ENCODE peak calls at places on chromosome 17, in five cellular contexts. One of them, this sample, is unnamed.

GRCh38 chr17:13102477-13102876 is 84.7 kb upstream of the ELAC2 start:
- DNase-seq in GM12878: no peak
- DNase-seq in H1: no peak
- DNase-seq in HEK293T: no peak
- DNase-seq in HepG2: no peak
- DNase-seq in this sample: no peak

GRCh38 chr17:11279776-11280344 is 38.8 kb downstream of the SHISA6 start:
- DNase-seq in GM12878: no peak
- DNase-seq in H1: no peak
- DNase-seq in HEK293T: no peak
- DNase-seq in HepG2: no peak
- DNase-seq in this sample: no peak

GRCh38 chr17:80882926-80883685 is 108.5 kb upstream of the CHMP6 start:
- DNase-seq in GM12878: no peak
- DNase-seq in H1: no peak
- DNase-seq in HEK293T: no peak
- DNase-seq in HepG2: no peak
- DNase-seq in this sample: no peak

GRCh38 chr17:27367121-27367981 is 73.4 kb downstream of the WSB1 start:
- DNase-seq in GM12878: no peak
- DNase-seq in H1: no peak
- DNase-seq in HEK293T: no peak
- DNase-seq in HepG2: no peak
- DNase-seq in this sample: no peak

GRCh38 chr17:75084039-75084660 is 3.6 kb upstream of the SLC16A5 start:
- DNase-seq in GM12878: no peak
- DNase-seq in H1: no peak
- DNase-seq in HEK293T: no peak
- DNase-seq in HepG2: peak
- DNase-seq in this sample: no peak

GRCh38 chr17:40443196-40443987 is at the start of gene IGFBP4:
- DNase-seq in GM12878: no peak
- DNase-seq in H1: peak
- DNase-seq in HEK293T: peak
- DNase-seq in HepG2: peak
- DNase-seq in this sample: no peak

GRCh38 chr17:21288581-21289017 is 4.1 kb downstream of the MAP2K3 start:
- DNase-seq in GM12878: peak
- DNase-seq in H1: no peak
- DNase-seq in HEK293T: no peak
- DNase-seq in HepG2: no peak
- DNase-seq in this sample: no peak

GRCh38 chr17:17519886-17520285 is 23.7 kb upstream of the RASD1 start:
- DNase-seq in GM12878: no peak
- DNase-seq in H1: no peak
- DNase-seq in HEK293T: no peak
- DNase-seq in HepG2: no peak
- DNase-seq in this sample: no peak

GRCh38 chr17:58242171-58242784 is 3.9 kb downstream of the LPO start:
- DNase-seq in GM12878: no peak
- DNase-seq in H1: no peak
- DNase-seq in HEK293T: no peak
- DNase-seq in HepG2: no peak
- DNase-seq in this sample: no peak

GRCh38 chr17:27079660-27080059 is 214.3 kb upstream of the WSB1 start:
- DNase-seq in GM12878: no peak
- DNase-seq in H1: no peak
- DNase-seq in HEK293T: no peak
- DNase-seq in HepG2: no peak
- DNase-seq in this sample: no peak

GRCh38 chr17:72751746-72752145 is 340.7 kb downstream of the SLC39A11 start:
- DNase-seq in GM12878: no peak
- DNase-seq in H1: no peak
- DNase-seq in HEK293T: no peak
- DNase-seq in HepG2: no peak
- DNase-seq in this sample: no peak

GRCh38 chr17:1829579-1830257 is at the start of the genes RPA1 and SMYD4:
- DNase-seq in GM12878: peak
- DNase-seq in H1: peak
- DNase-seq in HEK293T: peak
- DNase-seq in HepG2: peak
- DNase-seq in this sample: peak

GRCh38 chr17:60463157-60463820 is 41.0 kb downstream of the CHCT1 start:
- DNase-seq in GM12878: no peak
- DNase-seq in H1: no peak
- DNase-seq in HEK293T: no peak
- DNase-seq in HepG2: no peak
- DNase-seq in this sample: no peak

GRCh38 chr17:8985054-8985701 is 19.7 kb upstream of the PIK3R5 start:
- DNase-seq in GM12878: no peak
- DNase-seq in H1: no peak
- DNase-seq in HEK293T: no peak
- DNase-seq in HepG2: no peak
- DNase-seq in this sample: no peak

GRCh38 chr17:59366040-59366757 is 34.7 kb downstream of the YPEL2 start:
- DNase-seq in GM12878: no peak
- DNase-seq in H1: peak
- DNase-seq in HEK293T: no peak
- DNase-seq in HepG2: peak
- DNase-seq in this sample: peak

GRCh38 chr17:61412860-61413653 is 13.4 kb downstream of the TBX2 start:
- DNase-seq in GM12878: no peak
- DNase-seq in H1: no peak
- DNase-seq in HEK293T: no peak
- DNase-seq in HepG2: peak
- DNase-seq in this sample: no peak

GRCh38 chr17:54945246-54945645 is 23.2 kb downstream of the COX11 start:
- DNase-seq in GM12878: no peak
- DNase-seq in H1: no peak
- DNase-seq in HEK293T: no peak
- DNase-seq in HepG2: no peak
- DNase-seq in this sample: no peak

GRCh38 chr17:69959291-69959690 is 115.7 kb upstream of the KCNJ16 start:
- DNase-seq in GM12878: no peak
- DNase-seq in H1: no peak
- DNase-seq in HEK293T: no peak
- DNase-seq in HepG2: no peak
- DNase-seq in this sample: no peak

GRCh38 chr17:81470270-81470943 is 42.2 kb downstream of the ACTG1 start:
- DNase-seq in GM12878: no peak
- DNase-seq in H1: no peak
- DNase-seq in HEK293T: no peak
- DNase-seq in HepG2: no peak
- DNase-seq in this sample: no peak

GRCh38 chr17:67629963-67630320 is 87.8 kb upstream of the NOL11 start:
- DNase-seq in GM12878: no peak
- DNase-seq in H1: no peak
- DNase-seq in HEK293T: peak
- DNase-seq in HepG2: peak
- DNase-seq in this sample: no peak

GRCh38 chr17:73639322-73639721 is 4.9 kb downstream of the SDK2 start:
- DNase-seq in GM12878: no peak
- DNase-seq in H1: no peak
- DNase-seq in HEK293T: no peak
- DNase-seq in HepG2: no peak
- DNase-seq in this sample: no peak

GRCh38 chr17:59165933-59166342 is 10.4 kb downstream of the PRR11 start:
- DNase-seq in GM12878: peak
- DNase-seq in H1: peak
- DNase-seq in HEK293T: peak
- DNase-seq in HepG2: peak
- DNase-seq in this sample: peak

GRCh38 chr17:45287526-45288264 is 25.8 kb upstream of the SPATA32 start:
- DNase-seq in GM12878: no peak
- DNase-seq in H1: no peak
- DNase-seq in HEK293T: no peak
- DNase-seq in HepG2: no peak
- DNase-seq in this sample: no peak

GRCh38 chr17:37766951-37767350 is 22.1 kb upstream of the HNF1B start:
- DNase-seq in GM12878: no peak
- DNase-seq in H1: no peak
- DNase-seq in HEK293T: no peak
- DNase-seq in HepG2: no peak
- DNase-seq in this sample: no peak

GRCh38 chr17:38352245-38353083 is 820 bp downstream of the SOCS7 start:
- DNase-seq in GM12878: no peak
- DNase-seq in H1: peak
- DNase-seq in HEK293T: peak
- DNase-seq in HepG2: no peak
- DNase-seq in this sample: no peak

GRCh38 chr17:8001976-8002645 is at the start of gene GUCY2D:
- DNase-seq in GM12878: no peak
- DNase-seq in H1: no peak
- DNase-seq in HEK293T: no peak
- DNase-seq in HepG2: no peak
- DNase-seq in this sample: no peak

GRCh38 chr17:44931376-44931775 is 16.1 kb upstream of the GFAP start:
- DNase-seq in GM12878: no peak
- DNase-seq in H1: no peak
- DNase-seq in HEK293T: no peak
- DNase-seq in HepG2: no peak
- DNase-seq in this sample: no peak

GRCh38 chr17:8954339-8954738 is 11.2 kb downstream of the PIK3R5 start:
- DNase-seq in GM12878: no peak
- DNase-seq in H1: no peak
- DNase-seq in HEK293T: no peak
- DNase-seq in HepG2: no peak
- DNase-seq in this sample: peak

GRCh38 chr17:17910060-17910459 is 62.1 kb downstream of the TOM1L2 start:
- DNase-seq in GM12878: no peak
- DNase-seq in H1: no peak
- DNase-seq in HEK293T: no peak
- DNase-seq in HepG2: no peak
- DNase-seq in this sample: no peak

DNA sequence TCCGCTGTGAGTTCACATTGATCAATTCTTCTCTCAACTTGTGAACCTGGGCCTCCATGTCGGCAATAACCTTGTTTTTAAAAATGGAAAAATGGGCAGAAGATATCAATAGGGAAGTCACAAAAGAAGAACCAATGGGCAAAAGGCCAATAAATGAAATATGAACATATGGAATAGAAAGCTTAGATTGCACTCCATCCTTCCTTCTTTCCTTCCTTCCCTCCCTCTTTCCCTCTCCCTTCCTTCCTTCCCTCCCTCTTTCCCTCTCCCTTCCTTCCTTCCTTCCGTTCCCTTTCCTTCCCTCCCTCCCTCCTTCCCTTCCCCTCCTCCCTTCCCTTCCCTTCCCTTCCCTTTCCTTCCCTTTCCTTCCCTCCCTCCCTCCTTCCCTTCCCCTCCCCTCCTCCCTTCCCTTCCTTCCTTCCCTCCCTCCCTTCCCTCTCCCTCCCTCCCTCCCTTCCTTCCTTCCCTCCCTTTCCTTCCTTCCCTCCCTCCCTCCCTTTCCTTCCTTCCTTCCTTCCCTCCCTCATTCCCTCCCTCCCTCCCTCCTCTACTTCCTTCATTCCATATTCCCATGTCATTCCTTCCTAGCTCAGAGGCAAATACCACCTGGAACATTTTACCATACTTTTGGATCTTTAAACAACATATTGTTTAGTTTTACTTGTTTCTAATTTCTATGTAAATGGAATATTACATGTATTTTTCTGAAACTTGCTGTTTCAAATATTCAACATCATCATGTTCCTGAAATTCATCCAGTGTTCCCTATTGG is 290.7 kb upstream of the AXIN2 start:
- DNase-seq in GM12878: no peak
- DNase-seq in H1: no peak
- DNase-seq in HEK293T: no peak
- DNase-seq in HepG2: no peak
- DNase-seq in this sample: no peak
- TF ChIP-seq SUZ12 in GM12878: no peak
- TF ChIP-seq SUZ12 in H1: no peak
- TF ChIP-seq SUZ12 in HEK293T: no peak
- TF ChIP-seq SUZ12 in HepG2: no peak
- TF ChIP-seq SUZ12 in this sample: no peak

DNA sequence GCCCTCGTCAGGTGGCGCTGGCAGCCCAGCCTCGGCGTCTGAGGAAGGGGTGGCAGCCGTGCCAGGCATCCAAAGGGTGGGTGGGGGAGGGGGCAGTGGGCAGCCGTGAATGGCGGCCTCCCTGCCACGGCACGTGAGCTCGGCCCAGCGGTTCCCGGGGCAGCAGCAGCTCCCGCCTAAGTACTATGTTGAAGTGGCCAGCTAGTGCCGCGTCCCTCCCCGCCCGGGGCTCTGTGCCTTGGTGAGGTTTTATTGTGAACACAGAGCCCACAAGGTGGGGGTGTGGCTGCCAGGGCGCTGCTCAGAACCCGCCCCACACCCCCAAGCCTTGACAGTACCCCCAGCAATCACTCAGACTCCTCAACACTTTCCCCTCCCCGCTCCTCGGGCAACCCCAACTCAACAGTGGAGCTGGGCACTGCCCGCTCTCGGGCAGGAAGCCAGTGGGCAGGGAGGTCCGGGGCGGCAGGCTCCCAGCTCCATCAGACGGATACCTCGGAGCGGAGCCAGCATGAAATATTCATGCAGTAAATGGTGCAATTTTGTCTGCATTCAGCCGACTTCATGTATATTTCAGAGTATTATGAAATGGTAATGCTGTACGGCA is 80.4 kb downstream of the ENGASE start:
- DNase-seq in GM12878: no peak
- DNase-seq in H1: no peak
- DNase-seq in HEK293T: no peak
- DNase-seq in HepG2: no peak
- DNase-seq in this sample: no peak
- TF ChIP-seq SUZ12 in GM12878: no peak
- TF ChIP-seq SUZ12 in H1: no peak
- TF ChIP-seq SUZ12 in HEK293T: no peak
- TF ChIP-seq SUZ12 in HepG2: no peak
- TF ChIP-seq SUZ12 in this sample: no peak

GRCh38 chr17:5580974-5581373 is 3.3 kb downstream of the NLRP1 start:
- DNase-seq in GM12878: no peak
- DNase-seq in H1: no peak
- DNase-seq in HEK293T: no peak
- DNase-seq in HepG2: no peak
- DNase-seq in this sample: no peak

GRCh38 chr17:5583426-5584382 is 605 bp downstream of the NLRP1 start:
- DNase-seq in GM12878: no peak
- DNase-seq in H1: no peak
- DNase-seq in HEK293T: no peak
- DNase-seq in HepG2: no peak
- DNase-seq in this sample: no peak

GRCh38 chr17:5581655-5582054 is 2.7 kb downstream of the NLRP1 start:
- DNase-seq in GM12878: no peak
- DNase-seq in H1: no peak
- DNase-seq in HEK293T: no peak
- DNase-seq in HepG2: no peak
- DNase-seq in this sample: no peak

GRCh38 chr17:5582177-5582885 is 2.0 kb downstream of the NLRP1 start:
- DNase-seq in GM12878: no peak
- DNase-seq in H1: no peak
- DNase-seq in HEK293T: no peak
- DNase-seq in HepG2: no peak
- DNase-seq in this sample: no peak

GRCh38 chr17:5580367-5580766 is 3.9 kb downstream of the NLRP1 start:
- DNase-seq in GM12878: no peak
- DNase-seq in H1: no peak
- DNase-seq in HEK293T: no peak
- DNase-seq in HepG2: no peak
- DNase-seq in this sample: no peak
- TF ChIP-seq SUZ12 in GM12878: no peak
- TF ChIP-seq SUZ12 in H1: no peak
- TF ChIP-seq SUZ12 in HEK293T: no peak
- TF ChIP-seq SUZ12 in HepG2: no peak
- TF ChIP-seq SUZ12 in this sample: no peak

GRCh38 chr17:42754782-42755181 is 6.2 kb upstream of the RAMP2 start:
- DNase-seq in GM12878: no peak
- DNase-seq in H1: no peak
- DNase-seq in HEK293T: no peak
- DNase-seq in HepG2: no peak
- DNase-seq in this sample: no peak
- TF ChIP-seq SUZ12 in GM12878: no peak
- TF ChIP-seq SUZ12 in H1: no peak
- TF ChIP-seq SUZ12 in HEK293T: no peak
- TF ChIP-seq SUZ12 in HepG2: no peak
- TF ChIP-seq SUZ12 in this sample: no peak

This sample was measured in NT2/D1.